ENCODE peak calls at places on chromosome 7, in four cellular contexts. G, B, N and R are unnamed samples.

GRCh38 chr7:16026253-16027020 is 340.0 kb upstream of the MEOX2 start:
- DNase-seq in G (no peak), B (no peak), N (no peak), R (no peak)

GRCh38 chr7:30596043-30596641 is 1.5 kb downstream of the GARS1 start:
- DNase-seq in G (no peak), B (no peak), N (peak), R (no peak)

GRCh38 chr7:41135511-41135910 is 567.4 kb downstream of the INHBA start:
- DNase-seq in G (no peak), B (no peak), N (no peak), R (no peak)

GRCh38 chr7:80640841-80641240 is 2.4 kb downstream of the CD36 start:
- DNase-seq in G (no peak), B (peak), N (no peak), R (no peak)

GRCh38 chr7:30699706-30700495 is 17.6 kb upstream of the CRHR2 start:
- DNase-seq in G (no peak), B (no peak), N (no peak), R (no peak)

GRCh38 chr7:80767655-80768054 is 129.2 kb downstream of the CD36 start:
- DNase-seq in G (no peak), B (no peak), N (no peak), R (no peak)

GRCh38 chr7:111835066-111835465 is 272.8 kb upstream of the IMMP2L start:
- DNase-seq in G (no peak), B (peak), N (no peak), R (no peak)

GRCh38 chr7:139972000-139972399 is 90.8 kb downstream of the PARP12 start:
- DNase-seq in G (no peak), B (no peak), N (no peak), R (no peak)

GRCh38 chr7:2465928-2466327 is 10.3 kb downstream of the GRIFIN start:
- DNase-seq in G (no peak), B (no peak), N (no peak), R (peak)

GRCh38 chr7:137399827-137400823 is 56.6 kb upstream of the PTN start:
- DNase-seq in G (no peak), B (no peak), N (no peak), R (no peak)

GRCh38 chr7:65840446-65840845 is 32.4 kb upstream of the VKORC1L1 start:
- DNase-seq in G (no peak), B (no peak), N (peak), R (peak)

GRCh38 chr7:66321283-66321682 is 116.1 kb downstream of the TPST1 start:
- DNase-seq in G (no peak), B (no peak), N (no peak), R (no peak)

GRCh38 chr7:131011437-131011752 is 277.4 kb upstream of the KLF14 start:
- DNase-seq in G (no peak), B (no peak), N (peak), R (no peak)

GRCh38 chr7:32785365-32785764 is 106.2 kb downstream of the KBTBD2 start:
- DNase-seq in G (no peak), B (no peak), N (no peak), R (no peak)

GRCh38 chr7:156640949-156641485 is 443 bp downstream of the RNF32 start:
- DNase-seq in G (no peak), B (no peak), N (peak), R (no peak)

GRCh38 chr7:158649279-158649678 is 55.3 kb downstream of the NCAPG2 start:
- DNase-seq in G (no peak), B (peak), N (no peak), R (no peak)

GRCh38 chr7:193538-194256 is 1.3 kb downstream of the FAM20C start:
- DNase-seq in G (no peak), B (no peak), N (no peak), R (no peak)

GRCh38 chr7:141551773-141552162 is 558 bp downstream of the AGK start:
- DNase-seq in G (no peak), B (no peak), N (peak), R (no peak)

GRCh38 chr7:35878356-35878755 is 77.5 kb downstream of the SEPTIN7 start:
- DNase-seq in G (no peak), B (no peak), N (no peak), R (no peak)

GRCh38 chr7:27198871-27199801 is 755 bp downstream of the HOXA13 start:
- DNase-seq in G (no peak), B (no peak), N (no peak), R (no peak)
- TF ChIP-seq CTCF in G (no peak), B (no peak), N (no peak), R (no peak)

GRCh38 chr7:24582171-24582570 is 8.9 kb downstream of the PALS2 start:
- DNase-seq in G (no peak), B (no peak), N (no peak), R (no peak)
- TF ChIP-seq CTCF in G (no peak), B (no peak), N (no peak), R (no peak)

DNA sequence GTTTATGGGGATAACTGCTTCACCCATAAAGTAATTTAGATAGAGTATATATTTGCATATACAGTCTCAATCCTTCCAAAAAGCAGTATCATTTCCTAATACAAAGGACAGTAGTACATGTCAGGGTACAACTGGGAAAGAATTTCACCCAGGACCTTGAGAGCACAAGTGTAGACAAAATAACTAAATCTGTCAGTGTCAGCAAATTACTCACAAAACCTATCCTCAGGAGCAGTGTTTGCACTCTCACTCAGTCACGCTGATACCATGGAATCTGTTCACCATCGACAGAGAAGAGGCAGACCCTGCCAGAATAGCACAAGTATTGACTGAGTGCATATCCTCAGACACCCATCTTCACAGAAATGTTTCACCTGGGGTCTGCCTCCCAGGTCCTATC is 554.7 kb upstream of the PHF14 start:
- DNase-seq in G (no peak), B (no peak), N (no peak), R (no peak)
- TF ChIP-seq CTCF in G (no peak), B (no peak), N (no peak), R (no peak)

GRCh38 chr7:103680161-103681144 is 234.4 kb upstream of the SLC26A5 start:
- DNase-seq in G (no peak), B (no peak), N (no peak), R (peak)
- TF ChIP-seq CTCF in G (no peak), B (no peak), N (no peak), R (no peak)

GRCh38 chr7:5457245-5457735 is 33.7 kb upstream of the TNRC18 start:
- DNase-seq in G (no peak), B (no peak), N (no peak), R (no peak)
- TF ChIP-seq CTCF in G (no peak), B (no peak), N (no peak), R (no peak)

GRCh38 chr7:155069992-155070827 is at the start of gene HTR5A:
- DNase-seq in G (peak), B (peak), N (peak), R (peak)
- TF ChIP-seq CTCF in G (no peak), B (no peak), N (no peak), R (peak)